ENCODE peak calls at places on chromosome 12, in eight cellular contexts. One of them, this sample, is unnamed.

GRCh38 chr12:2797721-2798418 is 3.1 kb downstream of the FKBP4 start:
- DNase-seq in left kidney: no peak
- DNase-seq in ureter: no peak
- DNase-seq in astrocyte of the hippocampus: peak
- DNase-seq in cardiac muscle cell: no peak
- DNase-seq in T-helper 2 cell: no peak
- DNase-seq in non-pigmented ciliary epithelial cell: no peak
- DNase-seq in iris pigment epithelial cell: peak
- DNase-seq in this sample: no peak

GRCh38 chr12:67758119-67758873 is 109.8 kb downstream of the DYRK2 start:
- DNase-seq in left kidney: no peak
- DNase-seq in ureter: no peak
- DNase-seq in astrocyte of the hippocampus: no peak
- DNase-seq in cardiac muscle cell: no peak
- DNase-seq in T-helper 2 cell: no peak
- DNase-seq in non-pigmented ciliary epithelial cell: no peak
- DNase-seq in iris pigment epithelial cell: no peak
- DNase-seq in this sample: no peak

GRCh38 chr12:91918431-91918830 is 227.2 kb downstream of the BTG1 start:
- DNase-seq in left kidney: no peak
- DNase-seq in ureter: no peak
- DNase-seq in astrocyte of the hippocampus: no peak
- DNase-seq in cardiac muscle cell: no peak
- DNase-seq in T-helper 2 cell: no peak
- DNase-seq in non-pigmented ciliary epithelial cell: no peak
- DNase-seq in iris pigment epithelial cell: no peak
- DNase-seq in this sample: no peak

GRCh38 chr12:98485792-98486347 is 29.5 kb upstream of the TMPO start:
- DNase-seq in left kidney: no peak
- DNase-seq in ureter: no peak
- DNase-seq in astrocyte of the hippocampus: no peak
- DNase-seq in cardiac muscle cell: no peak
- DNase-seq in T-helper 2 cell: no peak
- DNase-seq in non-pigmented ciliary epithelial cell: no peak
- DNase-seq in iris pigment epithelial cell: no peak
- DNase-seq in this sample: no peak

GRCh38 chr12:48883305-48884171 is 17.9 kb upstream of the RND1 start:
- DNase-seq in left kidney: peak
- DNase-seq in ureter: no peak
- DNase-seq in astrocyte of the hippocampus: peak
- DNase-seq in cardiac muscle cell: no peak
- DNase-seq in T-helper 2 cell: no peak
- DNase-seq in non-pigmented ciliary epithelial cell: no peak
- DNase-seq in iris pigment epithelial cell: no peak
- DNase-seq in this sample: peak

GRCh38 chr12:20950248-20950647 is 139.7 kb downstream of the SLCO1B3 start:
- DNase-seq in left kidney: peak
- DNase-seq in ureter: no peak
- DNase-seq in astrocyte of the hippocampus: peak
- DNase-seq in cardiac muscle cell: peak
- DNase-seq in T-helper 2 cell: no peak
- DNase-seq in non-pigmented ciliary epithelial cell: peak
- DNase-seq in iris pigment epithelial cell: peak
- DNase-seq in this sample: peak

GRCh38 chr12:113930249-113930648 is 35.9 kb downstream of the RBM19 start:
- DNase-seq in left kidney: no peak
- DNase-seq in ureter: no peak
- DNase-seq in astrocyte of the hippocampus: no peak
- DNase-seq in cardiac muscle cell: no peak
- DNase-seq in T-helper 2 cell: no peak
- DNase-seq in non-pigmented ciliary epithelial cell: no peak
- DNase-seq in iris pigment epithelial cell: no peak
- DNase-seq in this sample: no peak

GRCh38 chr12:57215668-57216013 is 953 bp upstream of the NXPH4 start:
- DNase-seq in left kidney: peak
- DNase-seq in ureter: no peak
- DNase-seq in astrocyte of the hippocampus: peak
- DNase-seq in cardiac muscle cell: no peak
- DNase-seq in T-helper 2 cell: no peak
- DNase-seq in non-pigmented ciliary epithelial cell: no peak
- DNase-seq in iris pigment epithelial cell: peak
- DNase-seq in this sample: peak

GRCh38 chr12:119544780-119545625 is 48.6 kb upstream of the TMEM233 start:
- DNase-seq in left kidney: peak
- DNase-seq in ureter: peak
- DNase-seq in astrocyte of the hippocampus: peak
- DNase-seq in cardiac muscle cell: peak
- DNase-seq in T-helper 2 cell: peak
- DNase-seq in non-pigmented ciliary epithelial cell: peak
- DNase-seq in iris pigment epithelial cell: peak
- DNase-seq in this sample: peak

GRCh38 chr12:12510141-12510540 is 52.5 kb downstream of the DUSP16 start:
- DNase-seq in left kidney: no peak
- DNase-seq in ureter: no peak
- DNase-seq in astrocyte of the hippocampus: peak
- DNase-seq in cardiac muscle cell: no peak
- DNase-seq in T-helper 2 cell: no peak
- DNase-seq in non-pigmented ciliary epithelial cell: peak
- DNase-seq in iris pigment epithelial cell: peak
- DNase-seq in this sample: no peak

GRCh38 chr12:79689041-79689476 is 1.7 kb downstream of the PAWR start:
- DNase-seq in left kidney: no peak
- DNase-seq in ureter: no peak
- DNase-seq in astrocyte of the hippocampus: no peak
- DNase-seq in cardiac muscle cell: no peak
- DNase-seq in T-helper 2 cell: no peak
- DNase-seq in non-pigmented ciliary epithelial cell: no peak
- DNase-seq in iris pigment epithelial cell: no peak
- DNase-seq in this sample: peak

GRCh38 chr12:26122681-26123481 is 2.0 kb downstream of the BHLHE41 start:
- DNase-seq in left kidney: peak
- DNase-seq in ureter: peak
- DNase-seq in astrocyte of the hippocampus: peak
- DNase-seq in cardiac muscle cell: peak
- DNase-seq in T-helper 2 cell: no peak
- DNase-seq in non-pigmented ciliary epithelial cell: peak
- DNase-seq in iris pigment epithelial cell: peak
- DNase-seq in this sample: peak

GRCh38 chr12:119748512-119748911 is 80.6 kb downstream of the PRKAB1 start:
- DNase-seq in left kidney: no peak
- DNase-seq in ureter: no peak
- DNase-seq in astrocyte of the hippocampus: peak
- DNase-seq in cardiac muscle cell: no peak
- DNase-seq in T-helper 2 cell: no peak
- DNase-seq in non-pigmented ciliary epithelial cell: no peak
- DNase-seq in iris pigment epithelial cell: no peak
- DNase-seq in this sample: no peak

GRCh38 chr12:25054783-25055144 is 105.9 kb upstream of the BCAT1 start:
- DNase-seq in left kidney: no peak
- DNase-seq in ureter: peak
- DNase-seq in astrocyte of the hippocampus: no peak
- DNase-seq in cardiac muscle cell: no peak
- DNase-seq in T-helper 2 cell: peak
- DNase-seq in non-pigmented ciliary epithelial cell: peak
- DNase-seq in iris pigment epithelial cell: peak
- DNase-seq in this sample: no peak

GRCh38 chr12:84877340-84877739 is 35.3 kb downstream of the SLC6A15 start:
- DNase-seq in left kidney: no peak
- DNase-seq in ureter: no peak
- DNase-seq in astrocyte of the hippocampus: no peak
- DNase-seq in cardiac muscle cell: no peak
- DNase-seq in T-helper 2 cell: no peak
- DNase-seq in non-pigmented ciliary epithelial cell: no peak
- DNase-seq in iris pigment epithelial cell: no peak
- DNase-seq in this sample: no peak

GRCh38 chr12:25594376-25594775 is 41.3 kb upstream of the LMNTD1 start:
- DNase-seq in left kidney: no peak
- DNase-seq in ureter: no peak
- DNase-seq in astrocyte of the hippocampus: no peak
- DNase-seq in cardiac muscle cell: no peak
- DNase-seq in T-helper 2 cell: no peak
- DNase-seq in non-pigmented ciliary epithelial cell: no peak
- DNase-seq in iris pigment epithelial cell: no peak
- DNase-seq in this sample: no peak

GRCh38 chr12:6534914-6535696 is 788 bp downstream of the GAPDH start:
- DNase-seq in left kidney: peak
- DNase-seq in ureter: peak
- DNase-seq in astrocyte of the hippocampus: peak
- DNase-seq in cardiac muscle cell: peak
- DNase-seq in T-helper 2 cell: peak
- DNase-seq in non-pigmented ciliary epithelial cell: no peak
- DNase-seq in iris pigment epithelial cell: peak
- DNase-seq in this sample: no peak

GRCh38 chr12:26465419-26466097 is 270.2 kb downstream of the SSPN start:
- DNase-seq in left kidney: no peak
- DNase-seq in ureter: no peak
- DNase-seq in astrocyte of the hippocampus: peak
- DNase-seq in cardiac muscle cell: no peak
- DNase-seq in T-helper 2 cell: no peak
- DNase-seq in non-pigmented ciliary epithelial cell: no peak
- DNase-seq in iris pigment epithelial cell: no peak
- DNase-seq in this sample: no peak

GRCh38 chr12:15014708-15015107 is 41.9 kb downstream of the PDE6H start:
- DNase-seq in left kidney: no peak
- DNase-seq in ureter: no peak
- DNase-seq in astrocyte of the hippocampus: no peak
- DNase-seq in cardiac muscle cell: no peak
- DNase-seq in T-helper 2 cell: no peak
- DNase-seq in non-pigmented ciliary epithelial cell: no peak
- DNase-seq in iris pigment epithelial cell: no peak
- DNase-seq in this sample: no peak

GRCh38 chr12:87304406-87304805 is 724.8 kb downstream of the C12orf50 start:
- DNase-seq in left kidney: no peak
- DNase-seq in ureter: no peak
- DNase-seq in astrocyte of the hippocampus: no peak
- DNase-seq in cardiac muscle cell: no peak
- DNase-seq in T-helper 2 cell: no peak
- DNase-seq in non-pigmented ciliary epithelial cell: no peak
- DNase-seq in iris pigment epithelial cell: no peak
- DNase-seq in this sample: no peak

GRCh38 chr12:103728323-103728722 is 112.7 kb downstream of the NT5DC3 start:
- DNase-seq in left kidney: no peak
- DNase-seq in ureter: no peak
- DNase-seq in astrocyte of the hippocampus: no peak
- DNase-seq in cardiac muscle cell: no peak
- DNase-seq in T-helper 2 cell: no peak
- DNase-seq in non-pigmented ciliary epithelial cell: no peak
- DNase-seq in iris pigment epithelial cell: peak
- DNase-seq in this sample: no peak

GRCh38 chr12:4445156-4446020 is at the start of gene FGF6:
- DNase-seq in left kidney: peak
- DNase-seq in ureter: no peak
- DNase-seq in astrocyte of the hippocampus: no peak
- DNase-seq in cardiac muscle cell: no peak
- DNase-seq in T-helper 2 cell: no peak
- DNase-seq in non-pigmented ciliary epithelial cell: no peak
- DNase-seq in iris pigment epithelial cell: no peak
- DNase-seq in this sample: no peak

GRCh38 chr12:132472386-132472785 is 17.6 kb upstream of the FBRSL1 start:
- DNase-seq in left kidney: no peak
- DNase-seq in ureter: no peak
- DNase-seq in astrocyte of the hippocampus: no peak
- DNase-seq in cardiac muscle cell: no peak
- DNase-seq in T-helper 2 cell: no peak
- DNase-seq in non-pigmented ciliary epithelial cell: no peak
- DNase-seq in iris pigment epithelial cell: no peak
- DNase-seq in this sample: no peak

GRCh38 chr12:109727746-109728726 is 14.4 kb downstream of the FAM222A start:
- DNase-seq in left kidney: no peak
- DNase-seq in ureter: no peak
- DNase-seq in astrocyte of the hippocampus: no peak
- DNase-seq in cardiac muscle cell: no peak
- DNase-seq in T-helper 2 cell: no peak
- DNase-seq in non-pigmented ciliary epithelial cell: no peak
- DNase-seq in iris pigment epithelial cell: no peak
- DNase-seq in this sample: peak